ENCODE peak calls at places on chromosome 15, in four cellular contexts. J, F, P and L are unnamed samples.

GRCh38 chr15:74964794-74965193 is 8.2 kb upstream of the RPP25 start:
- DNase-seq in J (no peak), F (no peak), P (no peak), L (no peak)

GRCh38 chr15:65512807-65513416 is 4.6 kb downstream of the DPP8 start:
- DNase-seq in J (no peak), F (no peak), P (no peak), L (no peak)

GRCh38 chr15:79978694-79979519 is 7.9 kb upstream of the BCL2A1 start:
- DNase-seq in J (no peak), F (no peak), P (no peak), L (peak)

GRCh38 chr15:23372284-23372683 is 17.7 kb downstream of the GOLGA8S start:
- DNase-seq in J (no peak), F (no peak), P (no peak), L (no peak)

GRCh38 chr15:87348746-87349145 is 907.8 kb downstream of the NTRK3 start:
- DNase-seq in J (no peak), F (no peak), P (no peak), L (no peak)

GRCh38 chr15:64216722-64217428 is 54.1 kb upstream of the PPIB start:
- DNase-seq in J (no peak), F (no peak), P (no peak), L (peak)

GRCh38 chr15:89948796-89949195 is 36.0 kb upstream of the ARPIN start:
- DNase-seq in J (no peak), F (no peak), P (no peak), L (no peak)

GRCh38 chr15:70153948-70154439 is 56.3 kb upstream of the TLE3 start:
- DNase-seq in J (no peak), F (no peak), P (no peak), L (peak)

GRCh38 chr15:65949482-65949881 is 80.2 kb downstream of the RAB11A start:
- DNase-seq in J (no peak), F (no peak), P (no peak), L (no peak)

GRCh38 chr15:88049509-88049908 is 207.0 kb downstream of the NTRK3 start:
- DNase-seq in J (no peak), F (no peak), P (no peak), L (no peak)

GRCh38 chr15:78315686-78316085 is 16.3 kb upstream of the SKIC8 start:
- DNase-seq in J (peak), F (no peak), P (no peak), L (no peak)

GRCh38 chr15:92848852-92849598 is 51.1 kb upstream of the CHD2 start:
- DNase-seq in J (no peak), F (no peak), P (no peak), L (no peak)

GRCh38 chr15:83843511-83843910 is 189.6 kb downstream of the ADAMTSL3 start:
- DNase-seq in J (no peak), F (no peak), P (no peak), L (no peak)

GRCh38 chr15:74793135-74794028 is 11.5 kb downstream of the CSK start:
- DNase-seq in J (no peak), F (peak), P (no peak), L (no peak)

GRCh38 chr15:89367485-89368451 is 33.1 kb upstream of the POLG start:
- DNase-seq in J (no peak), F (no peak), P (no peak), L (no peak)

GRCh38 chr15:67771201-67771600 is 54.1 kb upstream of the SKOR1 start:
- DNase-seq in J (no peak), F (no peak), P (no peak), L (no peak)

GRCh38 chr15:44489464-44489863 is 47.5 kb upstream of the EIF3J start:
- DNase-seq in J (no peak), F (no peak), P (no peak), L (no peak)

GRCh38 chr15:95405447-95405846 is 925.1 kb upstream of the NR2F2 start:
- DNase-seq in J (no peak), F (no peak), P (no peak), L (no peak)

GRCh38 chr15:48330855-48331795 is at the start of gene DUT:
- DNase-seq in J (peak), F (peak), P (peak), L (peak)

GRCh38 chr15:61051570-61052031 is 177.5 kb downstream of the RORA start:
- DNase-seq in J (peak), F (no peak), P (no peak), L (no peak)

GRCh38 chr15:75452364-75452967 is 976 bp upstream of the SIN3A start:
- DNase-seq in J (no peak), F (peak), P (peak), L (peak)

GRCh38 chr15:62795171-62795570 is 247.4 kb upstream of the TPM1 start:
- DNase-seq in J (no peak), F (no peak), P (no peak), L (no peak)